ENCODE peak calls at places on chromosome X, in five cellular contexts. One of them, this sample, is unnamed.

GRCh38 chrX:17052210-17052609 is 105.8 kb downstream of the REPS2 start:
- DNase-seq in GM23338: no peak
- DNase-seq in sigmoid colon: no peak
- DNase-seq in HCT116: no peak
- DNase-seq in stomach: no peak
- DNase-seq in this sample: no peak

GRCh38 chrX:96563663-96564062 is 121.0 kb upstream of the DIAPH2 start:
- DNase-seq in sigmoid colon: no peak
- DNase-seq in stomach: no peak
- DNase-seq in HCT116: no peak
- DNase-seq in GM23338: no peak
- DNase-seq in this sample: no peak

GRCh38 chrX:17592117-17592516 is 145.2 kb upstream of the SCML1 start:
- DNase-seq in HCT116: no peak
- DNase-seq in sigmoid colon: no peak
- DNase-seq in stomach: no peak
- DNase-seq in GM23338: no peak
- DNase-seq in this sample: no peak

GRCh38 chrX:135484636-135485289 is 35.7 kb upstream of the INTS6L start:
- DNase-seq in HCT116: peak
- DNase-seq in stomach: no peak
- DNase-seq in GM23338: peak
- DNase-seq in sigmoid colon: no peak
- DNase-seq in this sample: no peak

GRCh38 chrX:129689881-129690280 is 35.1 kb upstream of the APLN start:
- DNase-seq in GM23338: no peak
- DNase-seq in stomach: no peak
- DNase-seq in sigmoid colon: no peak
- DNase-seq in HCT116: no peak
- DNase-seq in this sample: no peak

GRCh38 chrX:15468036-15468435 is 25.1 kb downstream of the PIR start:
- DNase-seq in HCT116: no peak
- DNase-seq in GM23338: peak
- DNase-seq in sigmoid colon: no peak
- DNase-seq in stomach: no peak
- DNase-seq in this sample: no peak

GRCh38 chrX:31500920-31501319 is 429.1 kb upstream of the FTHL17 start:
- DNase-seq in sigmoid colon: no peak
- DNase-seq in GM23338: peak
- DNase-seq in HCT116: no peak
- DNase-seq in stomach: no peak
- DNase-seq in this sample: no peak

GRCh38 chrX:102517331-102517730 is 792 bp upstream of the TMSB15A start:
- DNase-seq in GM23338: peak
- DNase-seq in sigmoid colon: no peak
- DNase-seq in HCT116: no peak
- DNase-seq in stomach: no peak
- DNase-seq in this sample: no peak

GRCh38 chrX:151919610-151920009 is 6.9 kb downstream of the MAGEA4 start:
- DNase-seq in GM23338: no peak
- DNase-seq in HCT116: no peak
- DNase-seq in stomach: no peak
- DNase-seq in sigmoid colon: no peak
- DNase-seq in this sample: peak

GRCh38 chrX:154738013-154738738 is 12.7 kb downstream of the GAB3 start:
- DNase-seq in stomach: no peak
- DNase-seq in sigmoid colon: peak
- DNase-seq in HCT116: no peak
- DNase-seq in GM23338: no peak
- DNase-seq in this sample: no peak

GRCh38 chrX:13506574-13506973 is 62.8 kb upstream of the EGFL6 start:
- DNase-seq in GM23338: peak
- DNase-seq in HCT116: peak
- DNase-seq in sigmoid colon: no peak
- DNase-seq in stomach: peak
- DNase-seq in this sample: peak

GRCh38 chrX:73851014-73852009 is 288.3 kb downstream of the CHIC1 start:
- DNase-seq in stomach: peak
- DNase-seq in sigmoid colon: peak
- DNase-seq in GM23338: no peak
- DNase-seq in HCT116: no peak
- DNase-seq in this sample: peak

GRCh38 chrX:40773809-40774208 is 38.5 kb upstream of the MED14 start:
- DNase-seq in HCT116: peak
- DNase-seq in sigmoid colon: no peak
- DNase-seq in GM23338: no peak
- DNase-seq in stomach: no peak
- DNase-seq in this sample: no peak

DNA sequence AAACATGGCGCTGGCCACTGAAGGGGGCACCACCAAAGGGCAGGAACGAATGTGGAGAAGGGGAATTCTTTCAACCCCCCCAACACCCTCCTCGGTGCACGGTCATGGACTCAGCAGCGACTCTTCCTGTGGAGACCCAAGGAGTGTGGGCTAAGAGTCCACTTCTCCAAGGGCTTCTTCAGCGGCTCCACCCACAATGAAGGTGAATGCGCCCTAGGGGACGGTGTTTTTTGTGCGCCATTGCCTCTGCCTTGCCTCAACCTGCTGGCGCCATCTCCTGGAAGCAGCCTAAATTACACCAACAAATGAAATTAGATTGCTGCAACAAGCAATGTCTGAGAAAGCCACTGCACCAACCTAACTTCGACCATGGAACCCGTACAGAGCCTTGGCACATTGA is 169.2 kb upstream of the MAGEB18 start:
- DNase-seq in sigmoid colon: no peak
- DNase-seq in GM23338: peak
- DNase-seq in stomach: no peak
- DNase-seq in HCT116: no peak
- DNase-seq in this sample: no peak
- TF ChIP-seq CTCF in sigmoid colon: no peak
- TF ChIP-seq CTCF in GM23338: peak
- TF ChIP-seq CTCF in stomach: no peak
- TF ChIP-seq CTCF in HCT116: no peak
- TF ChIP-seq CTCF in this sample: no peak

DNA sequence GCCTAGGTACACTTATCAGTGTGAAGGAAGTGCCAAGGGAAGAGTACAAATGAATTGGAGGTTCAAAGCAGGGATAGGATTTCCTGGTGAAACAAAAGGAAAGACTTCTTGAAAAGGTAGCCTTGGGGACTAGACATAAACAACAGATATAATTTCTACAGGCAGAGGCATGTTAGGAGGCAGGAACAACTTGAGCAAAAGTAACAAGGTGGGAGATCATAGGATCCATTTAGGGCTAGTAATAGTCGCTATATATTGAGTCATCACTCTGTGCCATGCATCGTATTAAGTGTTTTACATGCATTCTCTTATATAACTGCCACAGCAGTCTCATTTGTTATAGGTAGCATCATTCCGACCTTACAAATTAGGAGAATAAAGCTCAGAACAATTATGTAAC is 98.3 kb upstream of the EOLA2 start:
- DNase-seq in HCT116: no peak
- DNase-seq in GM23338: no peak
- DNase-seq in sigmoid colon: no peak
- DNase-seq in stomach: no peak
- DNase-seq in this sample: no peak
- H3K27ac ChIP-seq in HCT116: peak
- H3K27ac ChIP-seq in GM23338: no peak
- H3K27ac ChIP-seq in sigmoid colon: no peak
- H3K27ac ChIP-seq in stomach: no peak
- H3K27ac ChIP-seq in this sample: no peak

DNA sequence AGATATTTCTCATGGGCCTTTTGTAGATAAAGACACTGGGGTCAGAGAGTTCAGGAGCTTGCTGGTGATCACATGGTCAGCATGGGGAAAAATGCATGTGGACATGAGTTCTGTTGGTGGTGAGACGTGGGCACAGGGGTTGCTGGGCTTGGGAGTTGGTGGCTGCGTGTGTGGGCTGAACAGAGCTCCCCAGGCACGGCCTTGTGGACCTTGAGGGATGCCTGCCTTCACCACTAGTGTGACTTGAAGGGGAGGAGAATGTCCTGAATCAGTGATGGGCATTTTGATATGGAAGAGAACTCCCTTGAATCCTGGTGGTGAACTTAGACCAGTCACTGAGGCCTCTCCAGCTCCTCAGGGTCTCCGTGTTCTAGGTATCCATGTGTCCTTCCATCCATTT is 8.9 kb downstream of the CD99 start:
- DNase-seq in stomach: no peak
- DNase-seq in sigmoid colon: no peak
- DNase-seq in HCT116: no peak
- DNase-seq in GM23338: no peak
- DNase-seq in this sample: peak
- TF ChIP-seq POLR2AphosphoS5 in stomach: no peak
- TF ChIP-seq POLR2AphosphoS5 in sigmoid colon: no peak
- TF ChIP-seq POLR2AphosphoS5 in HCT116: no peak
- TF ChIP-seq POLR2AphosphoS5 in GM23338: no peak
- TF ChIP-seq POLR2AphosphoS5 in this sample: no peak

GRCh38 chrX:51420610-51421009 is 75.8 kb downstream of the NUDT11 start:
- DNase-seq in sigmoid colon: no peak
- DNase-seq in stomach: no peak
- DNase-seq in HCT116: peak
- DNase-seq in GM23338: peak
- DNase-seq in this sample: no peak
- TF ChIP-seq CTCF in sigmoid colon: peak
- TF ChIP-seq CTCF in stomach: peak
- TF ChIP-seq CTCF in HCT116: peak
- TF ChIP-seq CTCF in GM23338: peak
- TF ChIP-seq CTCF in this sample: peak

GRCh38 chrX:285076-285677 is 4.0 kb downstream of the PLCXD1 start:
- DNase-seq in GM23338: no peak
- DNase-seq in stomach: no peak
- DNase-seq in sigmoid colon: no peak
- DNase-seq in HCT116: no peak
- DNase-seq in this sample: peak
- H3K27ac ChIP-seq in GM23338: peak
- H3K27ac ChIP-seq in stomach: no peak
- H3K27ac ChIP-seq in sigmoid colon: no peak
- H3K27ac ChIP-seq in HCT116: no peak
- H3K27ac ChIP-seq in this sample: no peak

DNA sequence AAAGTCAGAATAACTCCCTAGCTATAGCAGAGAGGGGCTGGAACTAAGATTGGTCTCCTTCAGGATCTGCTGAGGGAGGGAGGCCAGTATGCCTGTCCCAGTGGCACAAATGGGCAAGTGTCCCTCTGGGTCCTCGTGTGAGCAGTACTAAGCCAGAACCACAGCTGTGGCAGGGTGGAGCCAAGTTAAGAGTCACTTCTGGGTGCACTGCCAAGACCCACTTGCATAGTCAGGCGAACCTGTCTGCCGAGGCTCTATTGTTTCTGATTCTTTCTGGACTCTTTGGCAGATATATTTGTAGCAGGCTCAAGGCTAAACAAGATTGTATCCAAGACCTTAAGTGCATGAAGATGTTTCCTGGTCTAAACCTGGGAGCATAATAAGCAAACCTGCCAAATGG is 1123.7 kb upstream of the POU3F4 start:
- DNase-seq in HCT116: no peak
- DNase-seq in stomach: no peak
- DNase-seq in sigmoid colon: no peak
- DNase-seq in GM23338: no peak
- DNase-seq in this sample: no peak
- TF ChIP-seq POLR2AphosphoS5 in HCT116: no peak
- TF ChIP-seq POLR2AphosphoS5 in stomach: no peak
- TF ChIP-seq POLR2AphosphoS5 in sigmoid colon: no peak
- TF ChIP-seq POLR2AphosphoS5 in GM23338: no peak
- TF ChIP-seq POLR2AphosphoS5 in this sample: no peak

GRCh38 chrX:118000518-118000917 is 116.1 kb downstream of the KLHL13 start:
- DNase-seq in stomach: no peak
- DNase-seq in HCT116: no peak
- DNase-seq in sigmoid colon: no peak
- DNase-seq in GM23338: no peak
- DNase-seq in this sample: no peak

GRCh38 chrX:117998171-117998570 is 118.4 kb downstream of the KLHL13 start:
- DNase-seq in sigmoid colon: no peak
- DNase-seq in stomach: no peak
- DNase-seq in HCT116: no peak
- DNase-seq in GM23338: no peak
- DNase-seq in this sample: no peak

GRCh38 chrX:117995378-117995777 is 121.2 kb downstream of the KLHL13 start:
- DNase-seq in stomach: no peak
- DNase-seq in HCT116: no peak
- DNase-seq in sigmoid colon: no peak
- DNase-seq in GM23338: no peak
- DNase-seq in this sample: no peak

GRCh38 chrX:117996408-117996807 is 120.2 kb downstream of the KLHL13 start:
- DNase-seq in HCT116: no peak
- DNase-seq in stomach: no peak
- DNase-seq in sigmoid colon: no peak
- DNase-seq in GM23338: no peak
- DNase-seq in this sample: no peak

DNA sequence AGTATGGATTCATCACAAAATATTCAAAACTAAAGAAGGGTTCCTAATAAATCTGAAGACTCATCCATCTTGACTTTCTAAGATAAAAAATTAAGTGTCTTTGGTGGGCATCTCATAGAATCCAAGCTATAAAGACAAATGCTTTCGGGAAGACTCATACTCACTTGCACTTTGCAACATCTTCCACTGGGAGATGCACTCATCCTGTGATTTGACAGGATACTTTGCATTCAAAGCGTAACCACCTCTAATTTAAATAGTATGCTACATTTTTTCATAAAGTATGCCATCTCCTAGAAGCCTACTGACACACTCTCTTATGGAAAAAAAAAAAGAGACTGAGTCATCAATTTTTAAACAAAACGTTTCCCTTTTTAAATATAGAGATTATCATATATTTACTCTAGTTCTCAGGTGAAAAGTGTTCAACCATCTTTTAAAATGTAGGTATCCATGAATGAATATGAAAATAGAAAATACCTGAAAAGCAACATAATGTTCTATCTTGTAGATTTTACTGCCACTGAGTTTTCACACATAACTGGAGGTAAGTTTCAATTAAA is 119.6 kb downstream of the KLHL13 start:
- DNase-seq in GM23338: peak
- DNase-seq in HCT116: no peak
- DNase-seq in stomach: no peak
- DNase-seq in sigmoid colon: no peak
- DNase-seq in this sample: no peak
- TF ChIP-seq CTCF in GM23338: peak
- TF ChIP-seq CTCF in HCT116: peak
- TF ChIP-seq CTCF in stomach: no peak
- TF ChIP-seq CTCF in sigmoid colon: no peak
- TF ChIP-seq CTCF in this sample: no peak

GRCh38 chrX:111264397-111264796 is 5.9 kb downstream of the CAPN6 start:
- DNase-seq in HCT116: no peak
- DNase-seq in stomach: no peak
- DNase-seq in GM23338: no peak
- DNase-seq in sigmoid colon: no peak
- DNase-seq in this sample: no peak
- H3K27ac ChIP-seq in HCT116: no peak
- H3K27ac ChIP-seq in stomach: no peak
- H3K27ac ChIP-seq in GM23338: no peak
- H3K27ac ChIP-seq in sigmoid colon: no peak
- H3K27ac ChIP-seq in this sample: no peak

This sample was measured in spleen.